ENCODE peak calls at places on chromosomes 3 and 15, in eight cellular contexts. One of them, this sample, is unnamed.

GRCh38 chr15:51776952-51777574 is 25.7 kb downstream of the TMOD2 start:
- DNase-seq in aorta: no peak
- DNase-seq in ovary: peak; percentile 54
- DNase-seq in SJCRH30: peak; percentile 66
- DNase-seq in Panc1: peak; percentile 74
- DNase-seq in uterus: peak; percentile 73
- DNase-seq in psoas muscle: peak; percentile 30
- DNase-seq in neuronal stem cell: peak; percentile 58
- DNase-seq in this sample: no peak

GRCh38 chr15:22811640-22812039 is 25.2 kb downstream of the NIPA1 start:
- DNase-seq in aorta: no peak
- DNase-seq in ovary: no peak
- DNase-seq in SJCRH30: no peak
- DNase-seq in Panc1: no peak
- DNase-seq in uterus: no peak
- DNase-seq in psoas muscle: no peak
- DNase-seq in neuronal stem cell: no peak
- DNase-seq in this sample: no peak

GRCh38 chr15:36775209-36775608 is 195.8 kb downstream of the CDIN1 start:
- DNase-seq in aorta: no peak
- DNase-seq in ovary: no peak
- DNase-seq in SJCRH30: no peak
- DNase-seq in Panc1: no peak
- DNase-seq in uterus: no peak
- DNase-seq in psoas muscle: no peak
- DNase-seq in neuronal stem cell: no peak
- DNase-seq in this sample: no peak

GRCh38 chr3:108343479-108343870 is 47.1 kb downstream of the HHLA2 start:
- DNase-seq in aorta: no peak
- DNase-seq in ovary: no peak
- DNase-seq in SJCRH30: no peak
- DNase-seq in Panc1: no peak
- DNase-seq in uterus: no peak
- DNase-seq in psoas muscle: no peak
- DNase-seq in neuronal stem cell: no peak
- DNase-seq in this sample: no peak

GRCh38 chr3:53478166-53478830 is 16.1 kb upstream of the CACNA1D start:
- DNase-seq in aorta: no peak
- DNase-seq in ovary: no peak
- DNase-seq in SJCRH30: no peak
- DNase-seq in Panc1: no peak
- DNase-seq in uterus: no peak
- DNase-seq in psoas muscle: no peak
- DNase-seq in neuronal stem cell: no peak
- DNase-seq in this sample: no peak

GRCh38 chr3:414063-414462 is 217.5 kb downstream of the CHL1 start:
- DNase-seq in aorta: no peak
- DNase-seq in ovary: no peak
- DNase-seq in SJCRH30: no peak
- DNase-seq in Panc1: no peak
- DNase-seq in uterus: no peak
- DNase-seq in psoas muscle: no peak
- DNase-seq in neuronal stem cell: no peak
- DNase-seq in this sample: no peak

GRCh38 chr3:126572343-126572742 is 13.6 kb upstream of the C3orf22 start:
- DNase-seq in aorta: no peak
- DNase-seq in ovary: no peak
- DNase-seq in SJCRH30: no peak
- DNase-seq in Panc1: no peak
- DNase-seq in uterus: no peak
- DNase-seq in psoas muscle: no peak
- DNase-seq in neuronal stem cell: no peak
- DNase-seq in this sample: no peak

GRCh38 chr3:16761576-16761975 is 123.2 kb upstream of the PLCL2 start:
- DNase-seq in aorta: no peak
- DNase-seq in ovary: no peak
- DNase-seq in SJCRH30: no peak
- DNase-seq in Panc1: no peak
- DNase-seq in uterus: no peak
- DNase-seq in psoas muscle: no peak
- DNase-seq in neuronal stem cell: no peak
- DNase-seq in this sample: no peak

GRCh38 chr3:144499346-144499745 is 527.7 kb downstream of the DIPK2A start:
- DNase-seq in aorta: no peak
- DNase-seq in ovary: no peak
- DNase-seq in SJCRH30: no peak
- DNase-seq in Panc1: no peak
- DNase-seq in uterus: no peak
- DNase-seq in psoas muscle: no peak
- DNase-seq in neuronal stem cell: no peak
- DNase-seq in this sample: no peak

GRCh38 chr3:34782876-34783275 is 856.4 kb upstream of the ARPP21 start:
- DNase-seq in aorta: no peak
- DNase-seq in ovary: no peak
- DNase-seq in SJCRH30: no peak
- DNase-seq in Panc1: no peak
- DNase-seq in uterus: no peak
- DNase-seq in psoas muscle: no peak
- DNase-seq in neuronal stem cell: no peak
- DNase-seq in this sample: no peak

GRCh38 chr15:31977812-31978662 is 52.3 kb upstream of the CHRNA7 start:
- DNase-seq in aorta: peak; percentile 74
- DNase-seq in ovary: peak; percentile 47
- DNase-seq in SJCRH30: peak; percentile 70
- DNase-seq in Panc1: peak; percentile 17
- DNase-seq in uterus: peak; percentile 20
- DNase-seq in psoas muscle: no peak
- DNase-seq in neuronal stem cell: peak; percentile 65
- DNase-seq in this sample: peak; percentile 75

GRCh38 chr15:32651229-32651837 is 9.8 kb downstream of the SCG5 start:
- DNase-seq in aorta: no peak
- DNase-seq in ovary: no peak
- DNase-seq in SJCRH30: peak; percentile 69
- DNase-seq in Panc1: peak; percentile 48
- DNase-seq in uterus: no peak
- DNase-seq in psoas muscle: peak; percentile 27
- DNase-seq in neuronal stem cell: peak; percentile 26
- DNase-seq in this sample: no peak

GRCh38 chr15:77421370-77421700 is 647 bp downstream of the HMG20A start:
- DNase-seq in aorta: no peak
- DNase-seq in ovary: no peak
- DNase-seq in SJCRH30: peak; percentile 10
- DNase-seq in Panc1: no peak
- DNase-seq in uterus: no peak
- DNase-seq in psoas muscle: no peak
- DNase-seq in neuronal stem cell: no peak
- DNase-seq in this sample: no peak

GRCh38 chr15:66997212-66997611 is 68.2 kb upstream of the SMAD3 start:
- DNase-seq in aorta: no peak
- DNase-seq in ovary: no peak
- DNase-seq in SJCRH30: no peak
- DNase-seq in Panc1: no peak
- DNase-seq in uterus: no peak
- DNase-seq in psoas muscle: no peak
- DNase-seq in neuronal stem cell: no peak
- DNase-seq in this sample: no peak

GRCh38 chr3:57130426-57131209 is 34.5 kb downstream of the IL17RD start:
- DNase-seq in aorta: no peak
- DNase-seq in ovary: peak; percentile 46
- DNase-seq in SJCRH30: peak; percentile 83
- DNase-seq in Panc1: no peak
- DNase-seq in uterus: peak; percentile 59
- DNase-seq in psoas muscle: no peak
- DNase-seq in neuronal stem cell: peak; percentile 92
- DNase-seq in this sample: no peak

GRCh38 chr15:90762109-90762508 is 45.0 kb downstream of the BLM start:
- DNase-seq in aorta: peak; percentile 74
- DNase-seq in ovary: no peak
- DNase-seq in SJCRH30: no peak
- DNase-seq in Panc1: no peak
- DNase-seq in uterus: peak; percentile 23
- DNase-seq in psoas muscle: peak; percentile 64
- DNase-seq in neuronal stem cell: no peak
- DNase-seq in this sample: peak; percentile 86

GRCh38 chr15:100330221-100330620 is 11.6 kb downstream of the ADAMTS17 start:
- DNase-seq in aorta: no peak
- DNase-seq in ovary: no peak
- DNase-seq in SJCRH30: no peak
- DNase-seq in Panc1: no peak
- DNase-seq in uterus: no peak
- DNase-seq in psoas muscle: no peak
- DNase-seq in neuronal stem cell: no peak
- DNase-seq in this sample: no peak

GRCh38 chr3:134427400-134428111 is 53.3 kb upstream of the AMOTL2 start:
- DNase-seq in aorta: peak; percentile 81
- DNase-seq in ovary: no peak
- DNase-seq in SJCRH30: peak; percentile 74
- DNase-seq in Panc1: peak; percentile 95
- DNase-seq in uterus: peak; percentile 27
- DNase-seq in psoas muscle: peak; percentile 85
- DNase-seq in neuronal stem cell: no peak
- DNase-seq in this sample: no peak

GRCh38 chr15:41955807-41956525 is 16.4 kb downstream of the EHD4 start:
- DNase-seq in aorta: no peak
- DNase-seq in ovary: no peak
- DNase-seq in SJCRH30: no peak
- DNase-seq in Panc1: no peak
- DNase-seq in uterus: no peak
- DNase-seq in psoas muscle: no peak
- DNase-seq in neuronal stem cell: no peak
- DNase-seq in this sample: no peak

GRCh38 chr15:68821898-68822380 is 1.2 kb upstream of the ANP32A start:
- DNase-seq in aorta: no peak
- DNase-seq in ovary: no peak
- DNase-seq in SJCRH30: no peak
- DNase-seq in Panc1: no peak
- DNase-seq in uterus: no peak
- DNase-seq in psoas muscle: no peak
- DNase-seq in neuronal stem cell: no peak
- DNase-seq in this sample: no peak

GRCh38 chr3:100184960-100185566 is 70.8 kb upstream of the FILIP1L start:
- DNase-seq in aorta: no peak
- DNase-seq in ovary: no peak
- DNase-seq in SJCRH30: no peak
- DNase-seq in Panc1: no peak
- DNase-seq in uterus: no peak
- DNase-seq in psoas muscle: no peak
- DNase-seq in neuronal stem cell: no peak
- DNase-seq in this sample: no peak

GRCh38 chr3:187963003-187963676 is 190.8 kb upstream of the LPP start:
- DNase-seq in aorta: no peak
- DNase-seq in ovary: no peak
- DNase-seq in SJCRH30: no peak
- DNase-seq in Panc1: no peak
- DNase-seq in uterus: no peak
- DNase-seq in psoas muscle: no peak
- DNase-seq in neuronal stem cell: no peak
- DNase-seq in this sample: no peak

GRCh38 chr3:20930034-20930433 is 744.0 kb upstream of the SGO1 start:
- DNase-seq in aorta: no peak
- DNase-seq in ovary: no peak
- DNase-seq in SJCRH30: peak; percentile 1
- DNase-seq in Panc1: no peak
- DNase-seq in uterus: no peak
- DNase-seq in psoas muscle: no peak
- DNase-seq in neuronal stem cell: no peak
- DNase-seq in this sample: no peak

GRCh38 chr3:8516783-8517182 is 15.2 kb downstream of the LMCD1 start:
- DNase-seq in aorta: no peak
- DNase-seq in ovary: no peak
- DNase-seq in SJCRH30: no peak
- DNase-seq in Panc1: no peak
- DNase-seq in uterus: no peak
- DNase-seq in psoas muscle: no peak
- DNase-seq in neuronal stem cell: no peak
- DNase-seq in this sample: no peak
- H3K4me1 ChIP-seq in aorta: peaks cover 42% of the 10 kb centered on the region
- H3K4me1 ChIP-seq in ovary: peaks cover 18% of the 10 kb centered on the region
- H3K4me1 ChIP-seq in SJCRH30: no peaks in the 10 kb centered on the region
- H3K4me1 ChIP-seq in Panc1: no peaks in the 10 kb centered on the region
- H3K4me1 ChIP-seq in uterus: peaks cover 7% of the 10 kb centered on the region
- H3K4me1 ChIP-seq in psoas muscle: peaks cover 79% of the 10 kb centered on the region
- H3K4me1 ChIP-seq in neuronal stem cell: peaks cover 3% of the 10 kb centered on the region
- H3K4me1 ChIP-seq in this sample: peaks cover 67% of the 10 kb centered on the region

GRCh38 chr3:48635222-48636021 is at the start of gene SLC26A6:
- DNase-seq in aorta: peak; percentile 99
- DNase-seq in ovary: peak; percentile 94
- DNase-seq in SJCRH30: peak; percentile 97
- DNase-seq in Panc1: peak; percentile 56
- DNase-seq in uterus: peak; percentile 94
- DNase-seq in psoas muscle: peak; percentile 98
- DNase-seq in neuronal stem cell: peak; percentile 98
- DNase-seq in this sample: peak; percentile 99

GRCh38 chr3:48634661-48635221 is 520 bp downstream of the SLC26A6 start:
- DNase-seq in aorta: peak; percentile 90
- DNase-seq in ovary: peak; percentile 61
- DNase-seq in SJCRH30: peak; percentile 67
- DNase-seq in Panc1: no peak
- DNase-seq in uterus: peak; percentile 66
- DNase-seq in psoas muscle: peak; percentile 60
- DNase-seq in neuronal stem cell: peak; percentile 38
- DNase-seq in this sample: peak; percentile 78

GRCh38 chr3:48631516-48632448 is 3.5 kb downstream of the SLC26A6 start:
- DNase-seq in aorta: no peak
- DNase-seq in ovary: no peak
- DNase-seq in SJCRH30: no peak
- DNase-seq in Panc1: no peak
- DNase-seq in uterus: no peak
- DNase-seq in psoas muscle: no peak
- DNase-seq in neuronal stem cell: no peak
- DNase-seq in this sample: no peak

GRCh38 chr3:48633256-48633655 is 2.0 kb downstream of the SLC26A6 start:
- DNase-seq in aorta: no peak
- DNase-seq in ovary: no peak
- DNase-seq in SJCRH30: no peak
- DNase-seq in Panc1: no peak
- DNase-seq in uterus: no peak
- DNase-seq in psoas muscle: no peak
- DNase-seq in neuronal stem cell: no peak
- DNase-seq in this sample: no peak

GRCh38 chr3:48633743-48634142 is 1.5 kb downstream of the SLC26A6 start:
- DNase-seq in aorta: no peak
- DNase-seq in ovary: no peak
- DNase-seq in SJCRH30: no peak
- DNase-seq in Panc1: no peak
- DNase-seq in uterus: no peak
- DNase-seq in psoas muscle: no peak
- DNase-seq in neuronal stem cell: no peak
- DNase-seq in this sample: no peak
- H3K4me3 ChIP-seq in aorta: no peak overlapping the region
- H3K4me3 ChIP-seq in ovary: no peak overlapping the region
- H3K4me3 ChIP-seq in SJCRH30: no peak overlapping the region
- H3K4me3 ChIP-seq in Panc1: peak overlapping the region; percentile 74
- H3K4me3 ChIP-seq in uterus: no peak overlapping the region
- H3K4me3 ChIP-seq in psoas muscle: no peak overlapping the region
- H3K4me3 ChIP-seq in neuronal stem cell: no peak overlapping the region
- H3K4me3 ChIP-seq in this sample: no peak overlapping the region

GRCh38 chr3:114213262-114213668 is 24.1 kb downstream of the ZNF80 start:
- DNase-seq in aorta: no peak
- DNase-seq in ovary: no peak
- DNase-seq in SJCRH30: no peak
- DNase-seq in Panc1: no peak
- DNase-seq in uterus: no peak
- DNase-seq in psoas muscle: no peak
- DNase-seq in neuronal stem cell: no peak
- DNase-seq in this sample: no peak
- H3K4me1 ChIP-seq in aorta: no peaks in the 10 kb centered on the region
- H3K4me1 ChIP-seq in ovary: no peaks in the 10 kb centered on the region
- H3K4me1 ChIP-seq in SJCRH30: no peaks in the 10 kb centered on the region
- H3K4me1 ChIP-seq in Panc1: no peaks in the 10 kb centered on the region
- H3K4me1 ChIP-seq in uterus: no peaks in the 10 kb centered on the region
- H3K4me1 ChIP-seq in psoas muscle: no peaks in the 10 kb centered on the region
- H3K4me1 ChIP-seq in neuronal stem cell: peaks cover 12% of the 10 kb centered on the region
- H3K4me1 ChIP-seq in this sample: peaks cover 11% of the 10 kb centered on the region

GRCh38 chr3:162765524-162765923 is 1268.9 kb downstream of the OTOL1 start:
- DNase-seq in aorta: no peak
- DNase-seq in ovary: no peak
- DNase-seq in SJCRH30: no peak
- DNase-seq in Panc1: no peak
- DNase-seq in uterus: no peak
- DNase-seq in psoas muscle: no peak
- DNase-seq in neuronal stem cell: no peak
- DNase-seq in this sample: no peak
- H3K4me3 ChIP-seq in aorta: no peak overlapping the region
- H3K4me3 ChIP-seq in ovary: no peak overlapping the region
- H3K4me3 ChIP-seq in SJCRH30: no peak overlapping the region
- H3K4me3 ChIP-seq in Panc1: no peak overlapping the region
- H3K4me3 ChIP-seq in uterus: no peak overlapping the region
- H3K4me3 ChIP-seq in psoas muscle: no peak overlapping the region
- H3K4me3 ChIP-seq in neuronal stem cell: no peak overlapping the region
- H3K4me3 ChIP-seq in this sample: no peak overlapping the region